ENCODE peak calls at places on chromosomes 13 and 19, in ten cellular contexts. B is lung microvascular endothelial cell; F is activated naive CD4-positive, alpha-beta T cell treated with anti-CD3 and anti-CD28 coated beads for 36 hours; X is dermis blood vessel endothelial cell; Q is activated CD4-positive, alpha-beta T cell treated with anti-CD3 and anti-CD28 coated beads, Interleukin-2, amount 50 U/mL, for 1 hour; I is Kasumi-1; M is hepatic stellate cell; G is stimulated activated CD4-positive, alpha-beta T cell treated with anti-CD3 and anti-CD28 coated beads, Interleukin-1b, Interleukin-23, amount 100 ng/mL, for 1 hour; P is NB4; O is iPS-NIHi11. K is an unnamed sample.

GRCh38 chr13:101915755-101916107 is 463.3 kb downstream of the ITGBL1 start:
- DNase-seq in B (no peak), F (no peak), X (no peak), Q (no peak), I (no peak), M (no peak), G (no peak), P (no peak), O (peak), K (no peak)

GRCh38 chr19:38734176-38734425 is 10.2 kb downstream of the CAPN12 start:
- DNase-seq in B (no peak), F (no peak), X (no peak), Q (no peak), I (no peak), M (no peak), G (no peak), P (no peak), O (no peak), K (no peak)

GRCh38 chr19:20840371-20840770 is 64.3 kb downstream of the ZNF66 start:
- DNase-seq in B (no peak), F (no peak), X (no peak), Q (no peak), I (no peak), M (no peak), G (no peak), P (no peak), O (no peak), K (no peak)

GRCh38 chr19:35745328-35746086 is at the start of the genes PSENEN and U2AF1L4:
- DNase-seq in B (peak), F (peak), X (peak), Q (peak), I (peak), M (peak), G (peak), P (peak), O (peak), K (peak)

GRCh38 chr19:12581100-12581499 is 29.5 kb downstream of the ZNF490 start:
- DNase-seq in B (no peak), F (no peak), X (no peak), Q (no peak), I (no peak), M (no peak), G (no peak), P (no peak), O (no peak), K (no peak)

GRCh38 chr19:29781582-29782580 is 29.9 kb upstream of the CCNE1 start:
- DNase-seq in B (no peak), F (no peak), X (no peak), Q (no peak), I (no peak), M (no peak), G (no peak), P (no peak), O (no peak), K (no peak)

GRCh38 chr19:40594657-40595077 is 6.5 kb upstream of the LTBP4 start:
- DNase-seq in B (no peak), F (no peak), X (no peak), Q (no peak), I (no peak), M (peak), G (no peak), P (no peak), O (peak), K (no peak)

GRCh38 chr13:106617561-106617960 is 49.6 kb upstream of the ARGLU1 start:
- DNase-seq in B (peak), F (no peak), X (peak), Q (no peak), I (no peak), M (no peak), G (no peak), P (no peak), O (no peak), K (no peak)

GRCh38 chr19:37980419-37980975 is 73.5 kb downstream of the SIPA1L3 start:
- DNase-seq in B (no peak), F (no peak), X (no peak), Q (no peak), I (no peak), M (no peak), G (no peak), P (no peak), O (no peak), K (peak)

GRCh38 chr19:1064661-1065605 is 2.0 kb upstream of the ARHGAP45 start:
- DNase-seq in B (peak), F (peak), X (peak), Q (peak), I (peak), M (peak), G (peak), P (peak), O (peak), K (peak)

GRCh38 chr19:15156391-15156790 is 44.4 kb downstream of the NOTCH3 start:
- DNase-seq in B (no peak), F (no peak), X (no peak), Q (no peak), I (no peak), M (no peak), G (no peak), P (no peak), O (no peak), K (no peak)

GRCh38 chr13:48234652-48235099 is 1.7 kb downstream of the ITM2B start:
- DNase-seq in B (peak), F (no peak), X (peak), Q (no peak), I (no peak), M (no peak), G (no peak), P (no peak), O (no peak), K (no peak)

GRCh38 chr13:109933476-109933875 is 147.1 kb upstream of the IRS2 start:
- DNase-seq in B (no peak), F (no peak), X (no peak), Q (no peak), I (no peak), M (no peak), G (no peak), P (no peak), O (no peak), K (no peak)

GRCh38 chr13:100753391-100753790 is 78.8 kb upstream of the TMTC4 start:
- DNase-seq in B (no peak), F (no peak), X (no peak), Q (no peak), I (no peak), M (no peak), G (no peak), P (peak), O (no peak), K (no peak)

GRCh38 chr19:38004505-38005223 is 97.7 kb downstream of the SIPA1L3 start:
- DNase-seq in B (peak), F (peak), X (peak), Q (no peak), I (peak), M (peak), G (no peak), P (peak), O (peak), K (no peak)

GRCh38 chr19:16376649-16377048 is 52.0 kb downstream of the KLF2 start:
- DNase-seq in B (peak), F (no peak), X (peak), Q (peak), I (peak), M (no peak), G (no peak), P (no peak), O (peak), K (peak)

GRCh38 chr13:76965759-76966421 is 17.6 kb downstream of the ACOD1 start:
- DNase-seq in B (peak), F (no peak), X (peak), Q (no peak), I (no peak), M (no peak), G (no peak), P (no peak), O (no peak), K (no peak)

GRCh38 chr19:35265126-35265995 is 3.4 kb upstream of the USF2 start:
- DNase-seq in B (no peak), F (peak), X (no peak), Q (no peak), I (peak), M (no peak), G (no peak), P (no peak), O (no peak), K (peak)

GRCh38 chr13:51405176-51405575 is 47.7 kb downstream of the INTS6 start:
- DNase-seq in B (no peak), F (no peak), X (no peak), Q (no peak), I (no peak), M (no peak), G (no peak), P (no peak), O (no peak), K (no peak)

GRCh38 chr19:34733266-34733825 is 697 bp upstream of the ZNF181 start:
- DNase-seq in B (peak), F (no peak), X (peak), Q (no peak), I (peak), M (no peak), G (no peak), P (peak), O (peak), K (peak)

GRCh38 chr19:50276370-50277063 is 52.7 kb downstream of the KCNC3 start:
- DNase-seq in B (no peak), F (no peak), X (no peak), Q (no peak), I (no peak), M (no peak), G (no peak), P (no peak), O (no peak), K (no peak)

GRCh38 chr19:14004619-14005380 is 1.3 kb downstream of the RFX1 start:
- DNase-seq in B (peak), F (peak), X (peak), Q (no peak), I (peak), M (no peak), G (no peak), P (peak), O (no peak), K (peak)

GRCh38 chr13:23995283-23996073 is 98.2 kb upstream of the C1QTNF9B start:
- DNase-seq in B (no peak), F (no peak), X (peak), Q (no peak), I (no peak), M (no peak), G (no peak), P (no peak), O (no peak), K (no peak)

GRCh38 chr19:2976609-2977000 is 759 bp upstream of the TLE6 start:
- DNase-seq in B (no peak), F (no peak), X (no peak), Q (no peak), I (no peak), M (no peak), G (no peak), P (no peak), O (no peak), K (no peak)

GRCh38 chr13:110314516-110315245 is 7.6 kb downstream of the COL4A2 start:
- DNase-seq in B (no peak), F (no peak), X (no peak), Q (no peak), I (no peak), M (no peak), G (no peak), P (no peak), O (no peak), K (no peak)

GRCh38 chr19:16582486-16583261 is 10.5 kb upstream of the SLC35E1 start:
- DNase-seq in B (no peak), F (no peak), X (no peak), Q (no peak), I (no peak), M (no peak), G (no peak), P (no peak), O (no peak), K (no peak)

GRCh38 chr19:52992109-52993004 is 21.4 kb upstream of the ERVV-1 start:
- DNase-seq in B (peak), F (peak), X (peak), Q (no peak), I (no peak), M (peak), G (no peak), P (no peak), O (peak), K (peak)

GRCh38 chr13:113598081-113598410 is 13.5 kb downstream of the TFDP1 start:
- DNase-seq in B (no peak), F (no peak), X (no peak), Q (no peak), I (no peak), M (no peak), G (no peak), P (no peak), O (no peak), K (peak)

GRCh38 chr13:94390881-94391280 is 88.6 kb downstream of the DCT start:
- DNase-seq in B (no peak), F (no peak), X (no peak), Q (no peak), I (no peak), M (no peak), G (no peak), P (no peak), O (no peak), K (no peak)

GRCh38 chr19:55615553-55616394 is 8.6 kb downstream of the ZNF784 start:
- DNase-seq in B (no peak), F (no peak), X (no peak), Q (no peak), I (no peak), M (no peak), G (no peak), P (no peak), O (peak), K (no peak)

GRCh38 chr13:59856281-59856810 is 307.4 kb downstream of the DIAPH3 start:
- DNase-seq in B (no peak), F (no peak), X (peak), Q (no peak), I (no peak), M (no peak), G (no peak), P (no peak), O (no peak), K (no peak)

GRCh38 chr13:47117268-47117667 is 220.4 kb upstream of the HTR2A start:
- DNase-seq in B (no peak), F (no peak), X (no peak), Q (no peak), I (no peak), M (peak), G (no peak), P (no peak), O (no peak), K (no peak)